ENCODE peak calls at places on chromosomes 16 and 17, in six cellular contexts. V is neuronal stem cell, A is K562, F is fibroblast of lung, J is IMR-90, K is GM23248. Q is an unnamed sample.
A peak's percentile ranks its signal among the peaks of the same experiment; 100 is the strongest.

GRCh38 chr17:43720311-43721060 is 38.1 kb downstream of the SOST start:
- DNase-seq in V (peak; percentile 68), A (peak; percentile 65), F (peak; percentile 67), J (peak; percentile 43), K (peak; percentile 83), Q (peak; percentile 61)

GRCh38 chr16:57600048-57600835 is 28.2 kb upstream of the ADGRG1 start:
- DNase-seq in V (peak; percentile 52), A (peak; percentile 56), F (no peak), J (peak; percentile 32), K (peak; percentile 57), Q (peak; percentile 23)

GRCh38 chr17:59357219-59357699 is 25.8 kb downstream of the YPEL2 start:
- DNase-seq in V (no peak), A (no peak), F (peak; percentile 84), J (no peak), K (peak; percentile 45), Q (no peak)

GRCh38 chr16:27426423-27427408 is 24.7 kb downstream of the IL21R start:
- DNase-seq in V (no peak), A (peak; percentile 29), F (peak; percentile 92), J (peak; percentile 96), K (peak; percentile 94), Q (peak; percentile 78)

GRCh38 chr16:87273471-87274030 is 43.6 kb downstream of the C16orf95 start:
- DNase-seq in V (no peak), A (no peak), F (no peak), J (no peak), K (no peak), Q (no peak)

GRCh38 chr17:72457712-72458111 is 336.9 kb downstream of the SOX9 start:
- DNase-seq in V (no peak), A (no peak), F (no peak), J (no peak), K (no peak), Q (no peak)

GRCh38 chr17:49942918-49943317 is 26.1 kb upstream of the DLX4 start:
- DNase-seq in V (no peak), A (no peak), F (no peak), J (no peak), K (no peak), Q (no peak)

GRCh38 chr16:51383909-51384308 is 232.8 kb upstream of the SALL1 start:
- DNase-seq in V (no peak), A (no peak), F (no peak), J (no peak), K (no peak), Q (no peak)

GRCh38 chr16:70298988-70299938 is at the start of gene DDX19B:
- DNase-seq in V (no peak), A (peak; percentile 57), F (peak; percentile 72), J (peak; percentile 64), K (peak; percentile 83), Q (peak; percentile 74)

GRCh38 chr16:30000768-30001631 is 5.0 kb downstream of the INO80E start:
- DNase-seq in V (no peak), A (no peak), F (no peak), J (no peak), K (no peak), Q (no peak)

GRCh38 chr17:78359216-78359935 is 501 bp downstream of the SOCS3 start:
- DNase-seq in V (no peak), A (peak; percentile 68), F (peak; percentile 55), J (no peak), K (peak; percentile 64), Q (no peak)

GRCh38 chr17:6843241-6843890 is 11.8 kb upstream of the TEKT1 start:
- DNase-seq in V (peak; percentile 27), A (peak; percentile 19), F (peak; percentile 29), J (peak; percentile 52), K (peak; percentile 75), Q (peak; percentile 54)

GRCh38 chr17:80829166-80829813 is 162.4 kb upstream of the CHMP6 start:
- DNase-seq in V (no peak), A (no peak), F (no peak), J (no peak), K (no peak), Q (no peak)

GRCh38 chr16:75702247-75702646 is 986 bp upstream of the DUXB start:
- DNase-seq in V (no peak), A (peak; percentile 35), F (no peak), J (no peak), K (peak; percentile 7), Q (no peak)

GRCh38 chr17:31674305-31674704 is 184.7 kb downstream of the COPRS start:
- DNase-seq in V (no peak), A (no peak), F (peak; percentile 77), J (peak; percentile 50), K (peak; percentile 42), Q (no peak)

GRCh38 chr16:87471278-87472141 is 21.3 kb downstream of the ZCCHC14 start:
- DNase-seq in V (no peak), A (no peak), F (no peak), J (no peak), K (peak; percentile 44), Q (no peak)

GRCh38 chr17:78718575-78719209 is 63.4 kb downstream of the CYTH1 start:
- DNase-seq in V (no peak), A (no peak), F (no peak), J (no peak), K (no peak), Q (no peak)

GRCh38 chr16:31043898-31044481 is 10.6 kb downstream of the STX4 start:
- DNase-seq in V (no peak), A (no peak), F (no peak), J (no peak), K (no peak), Q (no peak)

GRCh38 chr16:75593825-75594820 is 27.9 kb downstream of the GABARAPL2 start:
- DNase-seq in V (no peak), A (peak; percentile 41), F (peak; percentile 91), J (peak; percentile 83), K (peak; percentile 57), Q (peak; percentile 40)

GRCh38 chr16:81695431-81695890 is 83.6 kb upstream of the PLCG2 start:
- DNase-seq in V (no peak), A (no peak), F (peak; percentile 69), J (peak; percentile 4), K (no peak), Q (no peak)

GRCh38 chr17:42526031-42526444 is 10.0 kb upstream of the NAGLU start:
- DNase-seq in V (no peak), A (no peak), F (peak; percentile 77), J (peak; percentile 66), K (peak; percentile 66), Q (peak; percentile 47)

GRCh38 chr16:2341456-2342447 is 1.2 kb upstream of the ABCA3 start:
- DNase-seq in V (no peak), A (no peak), F (no peak), J (no peak), K (no peak), Q (no peak)
- H2AFZ ChIP-seq in V (no peak overlapping the region), A (no peak overlapping the region), F (no peak overlapping the region), J (peak overlapping the region; percentile 32), K (no peak overlapping the region), Q (no peak overlapping the region)

DNA sequence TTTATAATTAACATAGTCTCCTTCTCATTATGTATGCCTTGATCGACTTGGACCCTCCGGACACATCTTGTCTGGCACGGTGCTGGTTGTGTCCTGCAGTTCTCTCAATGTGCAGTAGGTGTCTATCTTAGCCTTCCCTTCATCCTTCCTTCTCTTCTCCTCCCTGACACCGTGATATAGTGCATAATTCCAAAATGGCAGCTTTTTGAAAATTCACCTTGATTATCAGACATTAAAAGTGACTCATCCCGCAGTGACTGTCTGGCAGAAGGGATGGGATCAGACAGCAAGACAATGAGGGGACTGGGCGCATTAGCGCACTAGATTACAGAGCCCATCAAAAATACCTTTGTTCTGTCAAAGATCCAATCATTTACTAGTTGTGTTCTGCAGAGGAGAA is 70.0 kb upstream of the PMFBP1 start:
- DNase-seq in V (peak; percentile 31), A (peak; percentile 32), F (peak; percentile 48), J (peak; percentile 55), K (peak; percentile 76), Q (peak; percentile 63)
- H2AFZ ChIP-seq in V (peak overlapping the region; percentile 76), A (no peak overlapping the region), F (no peak overlapping the region), J (peak overlapping the region; percentile 73), K (peak overlapping the region; percentile 59), Q (no peak overlapping the region)

GRCh38 chr17:75486151-75486550 is 29.2 kb downstream of the CASKIN2 start:
- DNase-seq in V (no peak), A (no peak), F (no peak), J (no peak), K (no peak), Q (no peak)

GRCh38 chr17:75485688-75486087 is 29.3 kb downstream of the TMEM94 start:
- DNase-seq in V (no peak), A (no peak), F (no peak), J (no peak), K (no peak), Q (no peak)

GRCh38 chr17:75486951-75487350 is 28.4 kb downstream of the CASKIN2 start:
- DNase-seq in V (no peak), A (no peak), F (no peak), J (no peak), K (no peak), Q (no peak)

GRCh38 chr17:75488693-75489510 is 26.4 kb downstream of the CASKIN2 start:
- DNase-seq in V (no peak), A (no peak), F (no peak), J (no peak), K (no peak), Q (no peak)

DNA sequence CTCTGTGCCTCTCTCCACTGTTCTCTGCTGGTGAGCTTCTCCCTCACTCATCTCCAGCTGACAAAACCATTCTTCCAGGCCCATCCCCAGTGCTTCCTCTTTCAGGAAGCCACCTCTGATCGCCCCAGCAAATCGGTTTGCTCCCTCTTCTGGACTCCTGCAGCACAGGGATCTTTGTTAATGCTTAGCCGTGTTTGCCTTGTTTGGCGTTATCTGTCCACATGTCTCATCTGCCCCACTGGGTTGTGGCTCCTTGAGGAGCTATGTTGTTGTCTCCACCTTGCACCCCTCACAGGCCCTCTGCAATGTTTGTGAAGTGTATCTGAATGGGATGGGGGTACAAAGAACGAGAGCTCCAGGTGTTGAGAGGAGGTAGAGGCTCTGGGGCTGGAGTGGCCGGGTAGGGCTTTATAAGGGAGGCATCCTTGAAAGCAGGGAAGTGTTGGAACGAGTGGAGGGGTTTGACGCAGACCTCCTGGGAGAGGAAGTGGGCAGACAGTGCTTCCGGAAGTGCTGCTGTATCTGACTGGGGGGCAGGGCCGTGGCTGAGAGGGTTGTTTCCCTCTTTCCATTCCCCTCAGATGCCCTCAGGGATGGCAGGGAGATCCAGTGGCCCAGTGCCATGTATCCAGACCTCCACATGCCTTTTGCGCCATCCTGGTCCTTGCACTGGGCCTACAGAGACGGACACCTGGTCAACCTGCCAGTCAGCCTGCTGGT is 27.8 kb downstream of the CASKIN2 start:
- DNase-seq in V (no peak), A (peak; percentile 52), F (no peak), J (no peak), K (no peak), Q (peak; percentile 4)
- H2AFZ ChIP-seq in V (no peak overlapping the region), A (no peak overlapping the region), F (no peak overlapping the region), J (peak overlapping the region; percentile 58), K (no peak overlapping the region), Q (no peak overlapping the region)

GRCh38 chr16:14354561-14355351 is 275.3 kb downstream of the PARN start:
- DNase-seq in V (no peak), A (no peak), F (no peak), J (peak; percentile 18), K (peak; percentile 56), Q (peak; percentile 50)

GRCh38 chr16:14360326-14361037 is 269.6 kb downstream of the PARN start:
- DNase-seq in V (no peak), A (no peak), F (no peak), J (no peak), K (no peak), Q (no peak)

GRCh38 chr16:14357328-14357727 is 272.7 kb downstream of the PARN start:
- DNase-seq in V (no peak), A (no peak), F (no peak), J (no peak), K (no peak), Q (no peak)

GRCh38 chr16:14356064-14356463 is 274.0 kb downstream of the PARN start:
- DNase-seq in V (no peak), A (no peak), F (no peak), J (no peak), K (no peak), Q (no peak)

GRCh38 chr16:14358697-14359305 is 271.3 kb downstream of the PARN start:
- DNase-seq in V (no peak), A (no peak), F (no peak), J (no peak), K (no peak), Q (no peak)
- H2AFZ ChIP-seq in V (no peak overlapping the region), A (no peak overlapping the region), F (no peak overlapping the region), J (no peak overlapping the region), K (no peak overlapping the region), Q (no peak overlapping the region)